ENCODE peak calls at places on chromosomes 5 and 9, in six cellular contexts. One of them, this sample, is unnamed.

GRCh38 chr9:123364241-123364824 is 8.3 kb downstream of the CRB2 start:
- DNase-seq in EL: peak
- DNase-seq in nephron progenitor cell: no peak
- DNase-seq in caudate nucleus: peak
- DNase-seq in HTR-8/SVneo: no peak
- DNase-seq in stomach: no peak
- DNase-seq in this sample: no peak

GRCh38 chr9:125992557-125992956 is 245.4 kb downstream of the PBX3 start:
- DNase-seq in EL: no peak
- DNase-seq in nephron progenitor cell: no peak
- DNase-seq in caudate nucleus: no peak
- DNase-seq in HTR-8/SVneo: no peak
- DNase-seq in stomach: no peak
- DNase-seq in this sample: no peak

GRCh38 chr9:124286292-124286931 is 28.7 kb downstream of the NEK6 start:
- DNase-seq in EL: peak
- DNase-seq in nephron progenitor cell: no peak
- DNase-seq in caudate nucleus: no peak
- DNase-seq in HTR-8/SVneo: peak
- DNase-seq in stomach: peak
- DNase-seq in this sample: no peak

GRCh38 chr5:179326176-179326997 is 18.9 kb downstream of the ADAMTS2 start:
- DNase-seq in EL: peak
- DNase-seq in nephron progenitor cell: peak
- DNase-seq in caudate nucleus: no peak
- DNase-seq in HTR-8/SVneo: no peak
- DNase-seq in stomach: no peak
- DNase-seq in this sample: no peak

GRCh38 chr9:16461231-16461840 is 409.1 kb downstream of the BNC2 start:
- DNase-seq in EL: no peak
- DNase-seq in nephron progenitor cell: peak
- DNase-seq in caudate nucleus: no peak
- DNase-seq in HTR-8/SVneo: no peak
- DNase-seq in stomach: no peak
- DNase-seq in this sample: no peak

GRCh38 chr5:113266913-113267227 is 167.9 kb downstream of the TSSK1B start:
- DNase-seq in EL: peak
- DNase-seq in nephron progenitor cell: no peak
- DNase-seq in caudate nucleus: no peak
- DNase-seq in HTR-8/SVneo: no peak
- DNase-seq in stomach: no peak
- DNase-seq in this sample: no peak

GRCh38 chr5:146788918-146789317 is 89.6 kb downstream of the PPP2R2B start:
- DNase-seq in EL: no peak
- DNase-seq in nephron progenitor cell: no peak
- DNase-seq in caudate nucleus: no peak
- DNase-seq in HTR-8/SVneo: no peak
- DNase-seq in stomach: no peak
- DNase-seq in this sample: no peak

GRCh38 chr9:19416143-19416542 is 7.3 kb downstream of the ACER2 start:
- DNase-seq in EL: peak
- DNase-seq in nephron progenitor cell: no peak
- DNase-seq in caudate nucleus: no peak
- DNase-seq in HTR-8/SVneo: no peak
- DNase-seq in stomach: no peak
- DNase-seq in this sample: no peak

GRCh38 chr5:32942225-32942989 is 231.3 kb downstream of the NPR3 start:
- DNase-seq in EL: peak
- DNase-seq in nephron progenitor cell: peak
- DNase-seq in caudate nucleus: no peak
- DNase-seq in HTR-8/SVneo: peak
- DNase-seq in stomach: no peak
- DNase-seq in this sample: no peak

GRCh38 chr9:2494571-2494970 is 127.0 kb upstream of the VLDLR start:
- DNase-seq in EL: peak
- DNase-seq in nephron progenitor cell: no peak
- DNase-seq in caudate nucleus: no peak
- DNase-seq in HTR-8/SVneo: peak
- DNase-seq in stomach: no peak
- DNase-seq in this sample: no peak

This sample was measured in naive thymus-derived CD4-positive, alpha-beta T cell.